ENCODE peak calls at places on chromosomes 3 and 15, in six cellular contexts. R is stomach, O is ovary, I is body of pancreas, Z is heart left ventricle, A is upper lobe of left lung. G is an unnamed sample.

GRCh38 chr3:25895443-25895842 is 105.6 kb downstream of the OXSM start:
- DNase-seq in I (no peak), A (no peak), R (no peak), Z (no peak), O (no peak), G (no peak)

GRCh38 chr3:129087138-129087702 is 26.6 kb downstream of the GP9 start:
- DNase-seq in O (peak; percentile 77), Z (peak; percentile 61), A (no peak), I (peak; percentile 72), R (peak; percentile 49), G (no peak)

GRCh38 chr3:168467085-168467714 is 371.5 kb upstream of the GOLIM4 start:
- DNase-seq in Z (peak; percentile 11), I (peak; percentile 5), A (no peak), O (no peak), R (no peak), G (no peak)

GRCh38 chr15:51004103-51004536 is 90.6 kb downstream of the TNFAIP8L3 start:
- DNase-seq in Z (no peak), R (no peak), A (no peak), O (no peak), I (no peak), G (no peak)

GRCh38 chr3:5057857-5058324 is 64.2 kb upstream of the ARL8B start:
- DNase-seq in O (peak; percentile 76), Z (peak; percentile 73), R (peak; percentile 78), A (no peak), I (peak; percentile 86), G (peak; percentile 89)

GRCh38 chr15:34154725-34155204 is 52.9 kb downstream of the PGBD4 start:
- DNase-seq in I (no peak), Z (no peak), O (no peak), A (no peak), R (no peak), G (no peak)

GRCh38 chr3:178518660-178519396 is 17.4 kb upstream of the KCNMB2 start:
- DNase-seq in R (no peak), A (no peak), Z (no peak), I (peak; percentile 13), O (no peak), G (peak; percentile 14)

GRCh38 chr3:151091685-151092352 is 6.4 kb downstream of the MED12L start:
- DNase-seq in O (no peak), Z (no peak), R (no peak), I (no peak), A (no peak), G (no peak)

GRCh38 chr3:61814674-61815073 is 253.3 kb downstream of the PTPRG start:
- DNase-seq in O (no peak), R (no peak), A (no peak), I (no peak), Z (no peak), G (no peak)

GRCh38 chr3:72573051-72573450 is 275.2 kb downstream of the SHQ1 start:
- DNase-seq in I (no peak), A (no peak), O (no peak), R (no peak), Z (no peak), G (no peak)

GRCh38 chr3:139251529-139251928 is 92.3 kb upstream of the MRPS22 start:
- DNase-seq in A (no peak), Z (no peak), I (no peak), R (no peak), O (peak; percentile 66), G (peak; percentile 37)

GRCh38 chr15:87672309-87672897 is 584.1 kb downstream of the NTRK3 start:
- DNase-seq in I (peak; percentile 26), R (no peak), Z (peak; percentile 8), A (no peak), O (no peak), G (peak; percentile 38)

GRCh38 chr15:63038926-63039673 is 3.4 kb upstream of the TPM1 start:
- DNase-seq in Z (no peak), A (no peak), O (no peak), I (no peak), R (no peak), G (no peak)

GRCh38 chr3:153591566-153592221 is 429.7 kb downstream of the RAP2B start:
- DNase-seq in O (no peak), Z (no peak), I (no peak), A (no peak), R (no peak), G (no peak)

GRCh38 chr15:80588801-80589200 is 106.3 kb upstream of the ABHD17C start:
- DNase-seq in I (no peak), R (peak; percentile 35), O (no peak), Z (no peak), A (no peak), G (no peak)

GRCh38 chr3:11808231-11808630 is 38.5 kb downstream of the TAMM41 start:
- DNase-seq in Z (no peak), O (no peak), I (no peak), A (no peak), R (no peak), G (no peak)

GRCh38 chr15:71295242-71296031 is 180.2 kb downstream of the THSD4 start:
- DNase-seq in A (no peak), Z (peak; percentile 15), I (no peak), R (no peak), O (no peak), G (no peak)

GRCh38 chr3:64042952-64043351 is 19.7 kb upstream of the PSMD6 start:
- DNase-seq in I (no peak), R (no peak), Z (no peak), A (no peak), O (no peak), G (no peak)

GRCh38 chr3:105365536-105366301 is 990 bp upstream of the ALCAM start:
- DNase-seq in I (peak; percentile 63), A (no peak), O (no peak), R (peak; percentile 24), Z (no peak), G (no peak)

GRCh38 chr15:92112180-92112579 is 258.7 kb downstream of the SLCO3A1 start:
- DNase-seq in R (no peak), O (no peak), I (no peak), Z (no peak), A (no peak), G (no peak)

GRCh38 chr15:88428053-88428452 is 39.1 kb downstream of the MRPL46 start:
- DNase-seq in I (no peak), R (no peak), A (peak; percentile 24), O (no peak), Z (no peak), G (no peak)

GRCh38 chr3:59660852-59661624 is 611.2 kb upstream of the CFAP20DC start:
- DNase-seq in A (no peak), Z (no peak), O (no peak), I (peak; percentile 10), R (peak; percentile 32), G (no peak)

GRCh38 chr3:105842449-105842848 is 26.4 kb downstream of the CBLB start:
- DNase-seq in O (no peak), I (no peak), Z (no peak), A (no peak), R (no peak), G (no peak)

GRCh38 chr15:69513986-69514385 is 61.4 kb downstream of the RPLP1 start:
- DNase-seq in I (no peak), Z (no peak), A (no peak), R (no peak), O (no peak), G (no peak)

GRCh38 chr15:64459382-64459781 is 996 bp upstream of the ZNF609 start:
- DNase-seq in I (no peak), O (no peak), A (no peak), Z (no peak), R (no peak), G (no peak)

GRCh38 chr15:64460737-64461576 is 579 bp downstream of the ZNF609 start:
- DNase-seq in A (no peak), R (no peak), O (no peak), I (peak; percentile 38), Z (peak; percentile 36), G (peak; percentile 55)

GRCh38 chr15:64462492-64462891 is 2.1 kb downstream of the ZNF609 start:
- DNase-seq in Z (no peak), I (no peak), A (no peak), R (no peak), O (no peak), G (no peak)

GRCh38 chr15:64461577-64462162 is 1.3 kb downstream of the ZNF609 start:
- DNase-seq in R (peak; percentile 28), O (no peak), Z (peak; percentile 10), I (peak; percentile 8), A (no peak), G (peak; percentile 35)

GRCh38 chr15:64460206-64460736 is at the start of gene ZNF609:
- DNase-seq in O (peak; percentile 97), I (peak; percentile 95), Z (peak; percentile 93), R (peak; percentile 94), A (peak; percentile 98), G (peak; percentile 96)
- TF ChIP-seq POLR2A in O (peak; percentile 88), I (peak; percentile 45), Z (peak; percentile 57), R (no peak), A (peak; percentile 68), G (peak; percentile 97)

DNA sequence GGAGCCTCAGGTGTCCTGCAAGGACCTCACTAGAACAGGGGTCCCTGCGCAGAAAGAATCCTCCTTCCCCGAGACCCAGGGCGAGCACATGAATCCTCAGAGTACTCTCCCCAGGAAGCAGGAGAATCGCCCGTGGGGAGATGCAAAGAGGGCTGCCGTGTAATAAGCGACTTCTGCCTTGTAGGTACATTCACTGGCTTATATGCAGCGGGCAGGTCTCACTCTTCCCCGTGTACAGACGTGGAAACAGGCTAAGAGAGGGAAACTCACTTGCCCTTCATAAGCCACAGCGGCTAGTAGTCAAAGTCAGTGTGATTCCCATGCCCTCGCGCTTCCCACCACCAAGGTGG is 391 bp downstream of the PIF1 start:
- DNase-seq in A (no peak), O (no peak), I (no peak), Z (no peak), R (no peak), G (no peak)
- H3K4me3 ChIP-seq in A (peak overlapping the region; percentile 42), O (peak overlapping the region; percentile 27), I (peak overlapping the region; percentile 18), Z (peak overlapping the region; percentile 41), R (peak overlapping the region; percentile 52), G (peak overlapping the region; percentile 65)

DNA sequence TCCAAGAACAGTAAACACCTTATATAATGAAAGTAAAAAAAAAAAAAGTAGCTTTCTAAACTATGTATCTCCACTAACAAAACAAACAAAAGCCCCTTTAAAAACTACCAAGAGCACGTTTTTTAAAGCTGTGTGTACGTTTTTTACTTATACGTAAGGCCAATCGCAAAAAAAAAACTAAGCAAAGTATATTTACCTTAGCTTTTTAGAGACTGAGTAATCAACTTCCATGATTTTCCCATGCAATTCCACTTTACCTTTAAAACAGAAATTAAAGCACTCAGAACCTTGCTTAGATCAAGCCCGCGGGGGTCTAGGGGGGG is 1.9 kb downstream of the IGF2BP2 start:
- DNase-seq in I (no peak), O (no peak), Z (no peak), R (no peak), A (no peak), G (no peak)
- H3K27ac ChIP-seq in I (peak overlapping the region; percentile 70), O (no peak overlapping the region), Z (peak overlapping the region; percentile 62), R (peak overlapping the region; percentile 94), A (peak overlapping the region; percentile 92), G (peak overlapping the region; percentile 81)

GRCh38 chr15:77226652-77227051 is 155.7 kb upstream of the TSPAN3 start:
- DNase-seq in O (no peak), Z (no peak), I (no peak), A (no peak), R (no peak), G (no peak)

GRCh38 chr15:77225641-77226040 is 154.7 kb upstream of the TSPAN3 start:
- DNase-seq in R (no peak), I (no peak), Z (no peak), A (no peak), O (no peak), G (no peak)

GRCh38 chr15:77221708-77222107 is 150.8 kb upstream of the TSPAN3 start:
- DNase-seq in Z (no peak), O (no peak), R (no peak), A (no peak), I (peak; percentile 19), G (no peak)

GRCh38 chr15:77225088-77225487 is 154.2 kb upstream of the TSPAN3 start:
- DNase-seq in I (no peak), R (no peak), Z (no peak), O (no peak), A (no peak), G (no peak)

GRCh38 chr15:77224352-77224751 is 153.4 kb upstream of the TSPAN3 start:
- DNase-seq in R (no peak), I (no peak), O (no peak), A (no peak), Z (no peak), G (no peak)
- TF ChIP-seq POLR2A in R (no peak), I (no peak), O (no peak), A (no peak), Z (no peak), G (no peak)

G was measured in adrenal gland.